ENCODE peak calls at places on chromosomes 5 and 9, in five cellular contexts. One of them, this sample, is unnamed.

GRCh38 chr5:111227805-111228204 is 3.6 kb downstream of the CAMK4 start:
- DNase-seq in dorsolateral prefrontal cortex: no peak
- DNase-seq in fibroblast of pulmonary artery: peak
- DNase-seq in neural crest cell: no peak
- DNase-seq in A549: no peak
- DNase-seq in this sample: peak

GRCh38 chr9:110133059-110133458 is 74.9 kb downstream of the C9orf152 start:
- DNase-seq in neural crest cell: no peak
- DNase-seq in dorsolateral prefrontal cortex: no peak
- DNase-seq in fibroblast of pulmonary artery: peak
- DNase-seq in A549: no peak
- DNase-seq in this sample: no peak

GRCh38 chr9:102499468-102499867 is 495.7 kb upstream of the CYLC2 start:
- DNase-seq in neural crest cell: no peak
- DNase-seq in fibroblast of pulmonary artery: peak
- DNase-seq in A549: no peak
- DNase-seq in dorsolateral prefrontal cortex: no peak
- DNase-seq in this sample: no peak

GRCh38 chr5:14489643-14490042 is 91.9 kb upstream of the OTULINL start:
- DNase-seq in neural crest cell: no peak
- DNase-seq in A549: no peak
- DNase-seq in dorsolateral prefrontal cortex: no peak
- DNase-seq in fibroblast of pulmonary artery: no peak
- DNase-seq in this sample: no peak

GRCh38 chr9:107557236-107557990 is 67.8 kb upstream of the KLF4 start:
- DNase-seq in A549: no peak
- DNase-seq in dorsolateral prefrontal cortex: no peak
- DNase-seq in fibroblast of pulmonary artery: peak
- DNase-seq in neural crest cell: no peak
- DNase-seq in this sample: no peak

GRCh38 chr5:132296412-132297001 is 2.3 kb downstream of the SLC22A4 start:
- DNase-seq in dorsolateral prefrontal cortex: no peak
- DNase-seq in A549: no peak
- DNase-seq in fibroblast of pulmonary artery: peak
- DNase-seq in neural crest cell: no peak
- DNase-seq in this sample: no peak

GRCh38 chr5:34042302-34042701 is 711 bp downstream of the C1QTNF3 start:
- DNase-seq in neural crest cell: no peak
- DNase-seq in dorsolateral prefrontal cortex: peak
- DNase-seq in A549: no peak
- DNase-seq in fibroblast of pulmonary artery: no peak
- DNase-seq in this sample: no peak

GRCh38 chr5:633521-633955 is 21.4 kb downstream of the CEP72 start:
- DNase-seq in dorsolateral prefrontal cortex: no peak
- DNase-seq in neural crest cell: peak
- DNase-seq in A549: no peak
- DNase-seq in fibroblast of pulmonary artery: peak
- DNase-seq in this sample: no peak

GRCh38 chr5:107779472-107779871 is 108.7 kb upstream of the EFNA5 start:
- DNase-seq in fibroblast of pulmonary artery: no peak
- DNase-seq in neural crest cell: no peak
- DNase-seq in dorsolateral prefrontal cortex: no peak
- DNase-seq in A549: no peak
- DNase-seq in this sample: no peak

GRCh38 chr5:132378580-132378979 is 9.1 kb downstream of the SLC22A5 start:
- DNase-seq in fibroblast of pulmonary artery: no peak
- DNase-seq in neural crest cell: no peak
- DNase-seq in dorsolateral prefrontal cortex: no peak
- DNase-seq in A549: no peak
- DNase-seq in this sample: no peak

GRCh38 chr9:84187090-84187489 is 153.5 kb downstream of the SLC28A3 start:
- DNase-seq in neural crest cell: no peak
- DNase-seq in A549: no peak
- DNase-seq in dorsolateral prefrontal cortex: no peak
- DNase-seq in fibroblast of pulmonary artery: no peak
- DNase-seq in this sample: no peak

GRCh38 chr9:127194881-127195713 is 69.5 kb upstream of the GARNL3 start:
- DNase-seq in dorsolateral prefrontal cortex: no peak
- DNase-seq in neural crest cell: no peak
- DNase-seq in A549: peak
- DNase-seq in fibroblast of pulmonary artery: no peak
- DNase-seq in this sample: no peak

GRCh38 chr5:124740991-124741583 is 5.4 kb downstream of the ZNF608 start:
- DNase-seq in fibroblast of pulmonary artery: no peak
- DNase-seq in neural crest cell: no peak
- DNase-seq in dorsolateral prefrontal cortex: no peak
- DNase-seq in A549: no peak
- DNase-seq in this sample: peak

GRCh38 chr5:61051267-61051666 is 106.3 kb downstream of the NDUFAF2 start:
- DNase-seq in fibroblast of pulmonary artery: peak
- DNase-seq in A549: no peak
- DNase-seq in dorsolateral prefrontal cortex: no peak
- DNase-seq in neural crest cell: no peak
- DNase-seq in this sample: peak

GRCh38 chr5:155089649-155090048 is 76.1 kb downstream of the KIF4B start:
- DNase-seq in neural crest cell: no peak
- DNase-seq in A549: no peak
- DNase-seq in fibroblast of pulmonary artery: peak
- DNase-seq in dorsolateral prefrontal cortex: no peak
- DNase-seq in this sample: no peak

GRCh38 chr5:132427285-132428146 is 58.0 kb downstream of the SLC22A5 start:
- DNase-seq in neural crest cell: no peak
- DNase-seq in dorsolateral prefrontal cortex: no peak
- DNase-seq in fibroblast of pulmonary artery: no peak
- DNase-seq in A549: no peak
- DNase-seq in this sample: no peak

GRCh38 chr9:131660466-131661405 is 79.1 kb downstream of the RAPGEF1 start:
- DNase-seq in A549: no peak
- DNase-seq in neural crest cell: no peak
- DNase-seq in fibroblast of pulmonary artery: no peak
- DNase-seq in dorsolateral prefrontal cortex: peak
- DNase-seq in this sample: no peak

GRCh38 chr5:116652903-116653302 is 78.3 kb upstream of the SEMA6A start:
- DNase-seq in fibroblast of pulmonary artery: peak
- DNase-seq in dorsolateral prefrontal cortex: no peak
- DNase-seq in A549: no peak
- DNase-seq in neural crest cell: no peak
- DNase-seq in this sample: no peak

DNA sequence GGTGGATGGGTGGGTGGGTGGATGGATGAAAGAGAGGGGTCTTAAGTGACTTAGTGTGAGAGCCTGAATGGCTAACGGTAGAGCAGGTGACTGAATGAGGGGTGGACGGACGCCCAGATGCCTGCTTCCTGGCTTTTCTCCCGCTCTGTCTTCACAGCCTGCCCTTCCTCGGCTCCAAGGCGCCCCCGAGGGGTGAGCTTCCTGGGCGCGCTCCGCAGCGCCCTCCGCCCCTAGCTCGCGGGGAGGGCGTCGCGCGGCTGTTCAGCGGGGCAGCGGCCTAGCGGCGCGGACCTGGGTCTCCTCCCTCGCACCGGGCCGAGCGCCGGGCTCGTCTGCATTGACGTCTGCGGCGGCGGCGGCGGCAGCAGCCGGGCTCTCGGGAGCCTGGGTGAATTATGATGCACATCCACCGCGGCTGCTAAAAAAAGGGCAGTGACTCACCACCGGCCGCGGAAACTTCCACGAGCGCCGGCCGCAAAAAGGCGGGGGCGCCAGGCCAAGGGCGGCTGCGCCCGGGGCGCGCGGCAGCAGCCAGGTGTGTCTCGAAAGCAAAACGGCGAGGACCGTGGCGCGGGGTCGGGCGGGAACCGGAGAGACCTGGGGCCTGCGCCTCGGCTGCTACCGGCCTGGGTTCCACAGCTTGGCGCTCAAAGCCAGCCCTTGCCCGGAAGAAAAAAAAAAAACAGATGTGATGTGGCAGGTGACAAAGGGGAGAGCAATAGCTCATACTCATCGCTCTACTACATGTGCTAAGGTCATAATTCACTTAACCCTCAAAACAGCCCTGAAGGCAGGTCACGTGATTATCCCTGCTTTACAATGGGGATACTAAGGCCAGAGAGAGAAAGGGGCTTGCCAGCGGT is 143.0 kb upstream of the ADRA1B start:
- DNase-seq in dorsolateral prefrontal cortex: peak
- DNase-seq in neural crest cell: peak
- DNase-seq in fibroblast of pulmonary artery: peak
- DNase-seq in A549: peak
- DNase-seq in this sample: no peak
- TF ChIP-seq CTCF in dorsolateral prefrontal cortex: peak
- TF ChIP-seq CTCF in neural crest cell: no peak
- TF ChIP-seq CTCF in fibroblast of pulmonary artery: peak
- TF ChIP-seq CTCF in A549: peak
- TF ChIP-seq CTCF in this sample: peak

GRCh38 chr9:69293186-69293585 is 31.8 kb upstream of the ENTREP1 start:
- DNase-seq in dorsolateral prefrontal cortex: no peak
- DNase-seq in fibroblast of pulmonary artery: no peak
- DNase-seq in A549: no peak
- DNase-seq in neural crest cell: no peak
- DNase-seq in this sample: no peak

GRCh38 chr9:69297300-69297980 is 27.6 kb upstream of the ENTREP1 start:
- DNase-seq in neural crest cell: no peak
- DNase-seq in fibroblast of pulmonary artery: no peak
- DNase-seq in A549: no peak
- DNase-seq in dorsolateral prefrontal cortex: no peak
- DNase-seq in this sample: no peak

GRCh38 chr9:69295872-69296562 is 29.0 kb upstream of the ENTREP1 start:
- DNase-seq in dorsolateral prefrontal cortex: no peak
- DNase-seq in A549: no peak
- DNase-seq in neural crest cell: no peak
- DNase-seq in fibroblast of pulmonary artery: peak
- DNase-seq in this sample: no peak

GRCh38 chr9:69292078-69292477 is 32.9 kb upstream of the ENTREP1 start:
- DNase-seq in A549: peak
- DNase-seq in neural crest cell: no peak
- DNase-seq in fibroblast of pulmonary artery: no peak
- DNase-seq in dorsolateral prefrontal cortex: no peak
- DNase-seq in this sample: no peak
- TF ChIP-seq CTCF in A549: no peak
- TF ChIP-seq CTCF in neural crest cell: no peak
- TF ChIP-seq CTCF in fibroblast of pulmonary artery: no peak
- TF ChIP-seq CTCF in dorsolateral prefrontal cortex: no peak
- TF ChIP-seq CTCF in this sample: no peak

GRCh38 chr9:100426532-100427365 is at the start of gene MSANTD3:
- DNase-seq in dorsolateral prefrontal cortex: peak
- DNase-seq in fibroblast of pulmonary artery: peak
- DNase-seq in A549: peak
- DNase-seq in neural crest cell: peak
- DNase-seq in this sample: no peak
- TF ChIP-seq CTCF in dorsolateral prefrontal cortex: peak
- TF ChIP-seq CTCF in fibroblast of pulmonary artery: no peak
- TF ChIP-seq CTCF in A549: peak
- TF ChIP-seq CTCF in neural crest cell: peak
- TF ChIP-seq CTCF in this sample: no peak

DNA sequence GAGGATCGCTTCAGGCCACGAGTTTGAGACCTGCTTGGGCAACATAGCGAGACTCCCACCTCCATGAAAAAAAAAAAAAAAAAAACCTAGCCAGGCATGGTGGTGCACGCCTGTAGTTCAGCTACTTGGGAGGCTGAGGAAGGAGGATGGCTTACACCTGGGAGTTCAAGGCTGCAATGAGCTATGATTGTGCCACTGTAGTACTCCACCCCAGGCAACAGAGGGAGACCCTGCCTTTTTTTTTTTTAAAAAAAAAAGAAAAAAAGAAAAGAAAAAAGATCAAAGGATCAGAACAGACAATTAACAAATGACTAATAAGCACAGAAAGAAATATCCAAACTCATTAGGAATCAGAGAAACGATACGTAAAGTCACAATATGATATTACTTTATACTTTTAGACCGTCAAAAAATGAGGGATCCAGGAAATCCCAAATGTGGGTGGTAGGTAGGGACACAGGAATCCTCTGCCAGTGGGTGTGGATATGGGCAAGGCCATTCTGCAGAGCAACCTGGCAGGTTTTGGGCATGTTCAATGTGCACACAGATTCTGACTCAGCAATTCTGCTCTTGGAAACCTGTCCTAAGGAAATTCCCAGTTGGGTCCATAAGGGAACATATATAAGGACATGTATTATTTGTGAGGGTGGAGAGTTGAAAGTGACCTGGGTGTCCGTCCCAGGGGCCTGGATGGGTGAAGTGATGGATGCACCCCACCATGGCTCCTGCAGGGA is 144.7 kb upstream of the TBC1D2 start:
- DNase-seq in neural crest cell: no peak
- DNase-seq in dorsolateral prefrontal cortex: no peak
- DNase-seq in A549: no peak
- DNase-seq in fibroblast of pulmonary artery: no peak
- DNase-seq in this sample: no peak
- TF ChIP-seq CTCF in neural crest cell: no peak
- TF ChIP-seq CTCF in dorsolateral prefrontal cortex: no peak
- TF ChIP-seq CTCF in A549: no peak
- TF ChIP-seq CTCF in fibroblast of pulmonary artery: no peak
- TF ChIP-seq CTCF in this sample: peak

GRCh38 chr5:170791325-170791954 is 7.9 kb downstream of the GABRP start:
- DNase-seq in fibroblast of pulmonary artery: peak
- DNase-seq in A549: peak
- DNase-seq in dorsolateral prefrontal cortex: peak
- DNase-seq in neural crest cell: peak
- DNase-seq in this sample: no peak
- TF ChIP-seq CTCF in fibroblast of pulmonary artery: peak
- TF ChIP-seq CTCF in A549: peak
- TF ChIP-seq CTCF in dorsolateral prefrontal cortex: peak
- TF ChIP-seq CTCF in neural crest cell: peak
- TF ChIP-seq CTCF in this sample: peak

GRCh38 chr5:42745426-42745825 is 11.2 kb upstream of the CCDC152 start:
- DNase-seq in dorsolateral prefrontal cortex: peak
- DNase-seq in A549: no peak
- DNase-seq in fibroblast of pulmonary artery: peak
- DNase-seq in neural crest cell: peak
- DNase-seq in this sample: no peak
- TF ChIP-seq CTCF in dorsolateral prefrontal cortex: peak
- TF ChIP-seq CTCF in A549: peak
- TF ChIP-seq CTCF in fibroblast of pulmonary artery: peak
- TF ChIP-seq CTCF in neural crest cell: peak
- TF ChIP-seq CTCF in this sample: peak

DNA sequence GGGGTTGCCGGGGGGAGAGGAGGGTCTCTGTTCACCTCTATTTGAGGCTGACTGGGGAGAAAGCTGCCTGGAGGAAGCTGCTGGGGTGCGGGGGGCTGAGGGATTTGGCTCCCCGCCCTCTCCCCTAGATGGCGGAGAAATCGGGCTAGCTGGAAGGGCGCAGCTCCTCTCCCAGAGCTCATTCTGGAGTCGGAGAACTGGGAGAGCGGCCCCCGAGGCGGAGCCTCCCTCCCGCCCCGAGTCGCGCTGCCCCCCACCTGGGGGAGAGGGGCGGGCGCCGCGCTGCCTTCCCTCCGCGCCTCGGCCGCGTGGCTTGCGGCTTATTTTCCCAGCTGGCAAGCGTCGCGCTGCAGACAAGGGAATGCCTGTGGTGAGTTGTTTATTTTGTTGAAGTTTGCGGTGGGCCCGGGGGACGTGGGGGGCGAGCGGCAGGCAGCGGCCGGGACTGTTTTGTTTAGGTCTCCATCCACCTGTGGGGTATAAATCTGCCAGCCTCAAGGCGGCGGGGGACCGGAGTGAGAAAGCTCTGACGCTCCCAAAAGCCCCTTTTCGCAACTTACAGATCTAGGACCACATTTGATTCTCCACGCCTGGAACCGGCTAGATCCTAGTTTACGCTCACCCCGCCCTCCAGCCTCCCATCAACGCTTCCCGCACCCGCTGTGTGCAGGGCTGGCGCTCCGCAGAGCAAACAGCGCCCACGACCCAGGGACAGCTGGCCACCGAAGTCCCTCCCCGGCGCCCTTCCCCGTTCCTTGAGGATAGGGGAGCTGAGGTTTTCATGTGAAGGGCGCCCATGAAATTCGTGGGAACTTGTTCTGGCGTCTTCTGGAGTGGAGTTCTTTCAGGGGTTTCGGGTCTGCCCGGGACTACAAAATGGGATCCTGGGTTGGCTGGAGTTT is 4.0 kb upstream of the RGMB start:
- DNase-seq in A549: peak
- DNase-seq in dorsolateral prefrontal cortex: no peak
- DNase-seq in neural crest cell: peak
- DNase-seq in fibroblast of pulmonary artery: peak
- DNase-seq in this sample: no peak
- TF ChIP-seq CTCF in A549: peak
- TF ChIP-seq CTCF in dorsolateral prefrontal cortex: peak
- TF ChIP-seq CTCF in neural crest cell: peak
- TF ChIP-seq CTCF in fibroblast of pulmonary artery: no peak
- TF ChIP-seq CTCF in this sample: no peak